ENCODE peak calls at places on chromosomes 12 and 14, in nine cellular contexts. Z is thoracic aorta; Q is NCI-H2171; U is fibroblast of gingiva; B is A549; M is frontal cortex; F is activated T-cell treated with anti-CD3 and anti-CD28 coated beads for 4 hours; G is stimulated activated CD4-positive, alpha-beta T cell treated with anti-CD3 and anti-CD28 coated beads, Interleukin-4, amount 100 ng/mL, for 4 hours; Y is lower leg skin. K is an unnamed sample.
A peak's percentile ranks its signal among the peaks of the same experiment; 100 is the strongest.

GRCh38 chr14:77098470-77099353 is 654 bp downstream of the CIPC start:
- DNase-seq in Z (peak; percentile 63), G (peak; percentile 7), B (peak; percentile 29), Q (no peak), M (no peak), U (peak; percentile 55), Y (peak; percentile 93), F (peak; percentile 13), K (no peak)

GRCh38 chr12:2445968-2446367 is 348.8 kb upstream of the FKBP4 start:
- DNase-seq in U (no peak), F (no peak), B (no peak), G (no peak), Q (no peak), Z (no peak), M (no peak), Y (no peak), K (no peak)

GRCh38 chr14:29426083-29426482 is 501.6 kb downstream of the PRKD1 start:
- DNase-seq in Z (no peak), B (no peak), M (no peak), Y (no peak), F (no peak), G (no peak), U (no peak), Q (no peak), K (no peak)

GRCh38 chr14:92323031-92323915 is at the start of gene SLC24A4:
- DNase-seq in Y (no peak), Q (no peak), B (peak; percentile 40), G (no peak), Z (no peak), M (peak; percentile 54), F (no peak), U (peak; percentile 8), K (no peak)

GRCh38 chr12:20194171-20194570 is 174.2 kb upstream of the PDE3A start:
- DNase-seq in F (no peak), G (no peak), U (peak; percentile 42), B (no peak), Q (no peak), M (no peak), Y (no peak), Z (no peak), K (no peak)

GRCh38 chr12:107317751-107318553 is 224.6 kb upstream of the CRY1 start:
- DNase-seq in G (peak; percentile 87), Q (peak; percentile 88), M (peak; percentile 66), Y (peak; percentile 94), F (peak; percentile 71), Z (no peak), U (peak; percentile 50), B (peak; percentile 95), K (peak; percentile 82)

GRCh38 chr12:114403690-114404450 is 2.1 kb downstream of the TBX5 start:
- DNase-seq in Y (no peak), U (no peak), Q (no peak), F (no peak), B (no peak), G (no peak), Z (no peak), M (no peak), K (no peak)

GRCh38 chr14:42571991-42572390 is 965.3 kb downstream of the LRFN5 start:
- DNase-seq in Q (no peak), Y (no peak), U (no peak), B (no peak), G (no peak), M (no peak), Z (no peak), F (no peak), K (no peak)

GRCh38 chr12:114841557-114842251 is 157.7 kb upstream of the TBX3 start:
- DNase-seq in F (no peak), Z (no peak), Q (no peak), G (no peak), Y (no peak), M (no peak), B (no peak), U (no peak), K (no peak)

GRCh38 chr14:85468815-85469214 is 61.1 kb upstream of the FLRT2 start:
- DNase-seq in Q (no peak), U (no peak), B (no peak), Y (no peak), F (no peak), Z (no peak), G (no peak), M (no peak), K (no peak)

GRCh38 chr12:55727643-55728184 is 1.1 kb downstream of the CD63 start:
- DNase-seq in M (no peak), F (no peak), G (no peak), Y (peak; percentile 96), Z (no peak), U (peak; percentile 65), B (peak; percentile 46), Q (no peak), K (no peak)